ENCODE peak calls at places on chromosome 22, in four cellular contexts. One of them, this sample, is unnamed.

GRCh38 chr22:37018815-37019308 is 385 bp downstream of the TST start:
- DNase-seq in GM13976: no peak
- DNase-seq in tibial artery: peak
- DNase-seq in esophagus squamous epithelium: no peak
- DNase-seq in this sample: peak

GRCh38 chr22:49547751-49548239 is 279.9 kb downstream of the BRD1 start:
- DNase-seq in tibial artery: peak
- DNase-seq in esophagus squamous epithelium: no peak
- DNase-seq in GM13976: no peak
- DNase-seq in this sample: peak

GRCh38 chr22:18076060-18076497 is 1.7 kb upstream of the PEX26 start:
- DNase-seq in GM13976: peak
- DNase-seq in esophagus squamous epithelium: no peak
- DNase-seq in tibial artery: peak
- DNase-seq in this sample: no peak

GRCh38 chr22:38338772-38339379 is 21.6 kb upstream of the CSNK1E start:
- DNase-seq in tibial artery: peak
- DNase-seq in GM13976: no peak
- DNase-seq in esophagus squamous epithelium: no peak
- DNase-seq in this sample: no peak

GRCh38 chr22:17056807-17057206 is 28.0 kb upstream of the IL17RA start:
- DNase-seq in tibial artery: no peak
- DNase-seq in GM13976: no peak
- DNase-seq in esophagus squamous epithelium: no peak
- DNase-seq in this sample: no peak

GRCh38 chr22:39974065-39974464 is 13.9 kb downstream of the TMA7B start:
- DNase-seq in GM13976: no peak
- DNase-seq in esophagus squamous epithelium: no peak
- DNase-seq in tibial artery: no peak
- DNase-seq in this sample: no peak

GRCh38 chr22:29309332-29310064 is 3.0 kb downstream of the GAS2L1 start:
- DNase-seq in esophagus squamous epithelium: no peak
- DNase-seq in tibial artery: peak
- DNase-seq in GM13976: peak
- DNase-seq in this sample: peak

GRCh38 chr22:37544955-37545702 is 15.2 kb upstream of the CDC42EP1 start:
- DNase-seq in esophagus squamous epithelium: no peak
- DNase-seq in tibial artery: peak
- DNase-seq in GM13976: peak
- DNase-seq in this sample: no peak

GRCh38 chr22:19874307-19875060 is 19.8 kb upstream of the GNB1L start:
- DNase-seq in tibial artery: peak
- DNase-seq in esophagus squamous epithelium: no peak
- DNase-seq in GM13976: no peak
- DNase-seq in this sample: peak

GRCh38 chr22:42648368-42649260 is 578 bp downstream of the CYB5R3 start:
- DNase-seq in esophagus squamous epithelium: no peak
- DNase-seq in tibial artery: peak
- DNase-seq in GM13976: peak
- DNase-seq in this sample: no peak

GRCh38 chr22:47060718-47061117 is 298.3 kb downstream of the TBC1D22A start:
- DNase-seq in esophagus squamous epithelium: no peak
- DNase-seq in GM13976: no peak
- DNase-seq in tibial artery: no peak
- DNase-seq in this sample: no peak

GRCh38 chr22:39382410-39382809 is 17.2 kb upstream of the TAB1 start:
- DNase-seq in GM13976: peak
- DNase-seq in esophagus squamous epithelium: no peak
- DNase-seq in tibial artery: no peak
- DNase-seq in this sample: no peak

GRCh38 chr22:17888855-17889254 is 114.6 kb upstream of the BID start:
- DNase-seq in tibial artery: no peak
- DNase-seq in GM13976: no peak
- DNase-seq in esophagus squamous epithelium: no peak
- DNase-seq in this sample: no peak

GRCh38 chr22:27670701-27671412 is 130.7 kb downstream of the MN1 start:
- DNase-seq in tibial artery: no peak
- DNase-seq in GM13976: no peak
- DNase-seq in esophagus squamous epithelium: no peak
- DNase-seq in this sample: peak

GRCh38 chr22:49780281-49780991 is 47.2 kb downstream of the BRD1 start:
- DNase-seq in tibial artery: no peak
- DNase-seq in esophagus squamous epithelium: no peak
- DNase-seq in GM13976: no peak
- DNase-seq in this sample: no peak

GRCh38 chr22:19182472-19183157 is 4.1 kb upstream of the SLC25A1 start:
- DNase-seq in esophagus squamous epithelium: no peak
- DNase-seq in GM13976: no peak
- DNase-seq in tibial artery: no peak
- DNase-seq in this sample: no peak

GRCh38 chr22:48822278-48823233 is 1005.1 kb downstream of the BRD1 start:
- DNase-seq in esophagus squamous epithelium: no peak
- DNase-seq in GM13976: no peak
- DNase-seq in tibial artery: peak
- DNase-seq in this sample: no peak

GRCh38 chr22:28424427-28425080 is 255.1 kb downstream of the TTC28 start:
- DNase-seq in GM13976: no peak
- DNase-seq in tibial artery: no peak
- DNase-seq in esophagus squamous epithelium: no peak
- DNase-seq in this sample: no peak

GRCh38 chr22:19962246-19962908 is 20.8 kb upstream of the TXNRD2 start:
- DNase-seq in esophagus squamous epithelium: no peak
- DNase-seq in tibial artery: peak
- DNase-seq in GM13976: peak
- DNase-seq in this sample: peak

GRCh38 chr22:19782533-19782932 is 22.0 kb downstream of the TBX1 start:
- DNase-seq in GM13976: no peak
- DNase-seq in esophagus squamous epithelium: no peak
- DNase-seq in tibial artery: no peak
- DNase-seq in this sample: no peak

GRCh38 chr22:24592144-24592845 is 578 bp downstream of the LRRC75B start:
- DNase-seq in GM13976: peak
- DNase-seq in esophagus squamous epithelium: no peak
- DNase-seq in tibial artery: no peak
- DNase-seq in this sample: peak

GRCh38 chr22:26889794-26890193 is 232.4 kb downstream of the MIAT start:
- DNase-seq in GM13976: no peak
- DNase-seq in tibial artery: no peak
- DNase-seq in esophagus squamous epithelium: no peak
- DNase-seq in this sample: no peak

GRCh38 chr22:37230673-37231405 is 13.2 kb downstream of the RAC2 start:
- DNase-seq in GM13976: peak
- DNase-seq in esophagus squamous epithelium: no peak
- DNase-seq in tibial artery: peak
- DNase-seq in this sample: no peak

GRCh38 chr22:18078329-18079041 is 695 bp downstream of the PEX26 start:
- DNase-seq in GM13976: peak
- DNase-seq in tibial artery: no peak
- DNase-seq in esophagus squamous epithelium: no peak
- DNase-seq in this sample: no peak

GRCh38 chr22:40739723-40740122 is 60.4 kb downstream of the MCHR1 start:
- DNase-seq in GM13976: no peak
- DNase-seq in tibial artery: no peak
- DNase-seq in esophagus squamous epithelium: no peak
- DNase-seq in this sample: no peak

GRCh38 chr22:23913306-23913660 is 19.1 kb downstream of the MIF start:
- DNase-seq in esophagus squamous epithelium: no peak
- DNase-seq in GM13976: peak
- DNase-seq in tibial artery: no peak
- DNase-seq in this sample: no peak

GRCh38 chr22:27241430-27242110 is 560.0 kb downstream of the MN1 start:
- DNase-seq in GM13976: no peak
- DNase-seq in esophagus squamous epithelium: no peak
- DNase-seq in tibial artery: peak
- DNase-seq in this sample: no peak

GRCh38 chr22:33210129-33210784 is 152.1 kb upstream of the SYN3 start:
- DNase-seq in GM13976: peak
- DNase-seq in tibial artery: no peak
- DNase-seq in esophagus squamous epithelium: no peak
- DNase-seq in this sample: no peak

GRCh38 chr22:25628494-25628893 is 64.0 kb downstream of the GRK3 start:
- DNase-seq in esophagus squamous epithelium: no peak
- DNase-seq in tibial artery: no peak
- DNase-seq in GM13976: no peak
- DNase-seq in this sample: no peak

GRCh38 chr22:33385611-33386010 is 327.4 kb upstream of the SYN3 start:
- DNase-seq in tibial artery: no peak
- DNase-seq in GM13976: no peak
- DNase-seq in esophagus squamous epithelium: no peak
- DNase-seq in this sample: no peak

GRCh38 chr22:48700566-48701295 is 1126.9 kb downstream of the BRD1 start:
- DNase-seq in tibial artery: no peak
- DNase-seq in esophagus squamous epithelium: no peak
- DNase-seq in GM13976: no peak
- DNase-seq in this sample: peak

DNA sequence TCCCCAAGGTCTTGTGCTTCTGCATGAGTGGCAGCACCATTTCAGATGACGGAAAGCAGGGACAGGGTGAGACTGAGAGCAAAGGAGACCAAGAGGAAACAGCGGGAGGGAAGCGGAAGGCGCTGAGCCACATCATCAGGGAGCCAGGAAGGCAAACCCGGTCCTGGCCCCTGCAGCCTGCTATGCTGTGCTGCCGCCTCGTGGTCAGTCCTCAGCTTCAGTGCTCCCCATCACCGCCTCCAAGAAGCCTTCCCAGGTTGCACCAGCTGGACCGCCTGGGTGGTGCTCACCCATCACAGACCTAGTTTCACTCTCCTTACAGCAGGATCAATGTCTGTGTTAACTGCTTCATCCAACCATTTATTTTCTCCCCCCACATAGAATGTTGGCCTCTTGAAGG is 73.0 kb upstream of the PHF21B start:
- DNase-seq in esophagus squamous epithelium: no peak
- DNase-seq in GM13976: peak
- DNase-seq in tibial artery: no peak
- DNase-seq in this sample: no peak
- TF ChIP-seq CTCF in esophagus squamous epithelium: no peak
- TF ChIP-seq CTCF in GM13976: peak
- TF ChIP-seq CTCF in tibial artery: no peak
- TF ChIP-seq CTCF in this sample: no peak

DNA sequence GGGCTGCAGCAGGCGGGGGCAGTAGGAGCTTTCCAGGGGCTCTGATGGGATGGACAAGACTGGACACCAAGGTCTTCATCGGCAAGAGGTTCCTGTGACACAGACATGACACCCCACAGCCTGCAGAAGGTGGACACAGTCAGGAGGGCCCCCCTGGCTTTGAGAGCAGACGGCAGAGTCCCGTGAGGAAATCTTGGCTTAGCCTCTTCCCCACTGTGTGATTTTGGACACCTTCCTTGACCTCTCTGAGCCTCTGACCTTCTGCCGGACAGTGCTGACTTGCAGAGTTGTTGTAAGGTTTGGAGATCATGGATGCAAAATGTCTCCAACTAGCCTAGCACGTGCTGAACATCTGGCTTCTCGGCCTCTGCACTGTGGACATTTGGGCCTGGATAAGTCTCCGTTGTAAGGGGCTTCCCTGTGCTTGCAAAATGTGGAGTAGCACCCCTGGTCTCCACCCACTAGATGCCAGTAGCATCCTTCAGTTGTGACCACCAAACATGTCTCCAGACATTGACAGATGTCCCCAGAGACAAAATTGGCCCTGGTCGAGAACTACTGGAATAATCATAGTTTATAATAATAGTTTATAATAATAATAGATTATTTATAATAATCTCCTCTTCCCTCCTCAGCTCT is 54.6 kb downstream of the MCM5 start:
- DNase-seq in esophagus squamous epithelium: no peak
- DNase-seq in tibial artery: no peak
- DNase-seq in GM13976: no peak
- DNase-seq in this sample: no peak
- TF ChIP-seq CTCF in esophagus squamous epithelium: no peak
- TF ChIP-seq CTCF in tibial artery: peak
- TF ChIP-seq CTCF in GM13976: no peak
- TF ChIP-seq CTCF in this sample: peak

DNA sequence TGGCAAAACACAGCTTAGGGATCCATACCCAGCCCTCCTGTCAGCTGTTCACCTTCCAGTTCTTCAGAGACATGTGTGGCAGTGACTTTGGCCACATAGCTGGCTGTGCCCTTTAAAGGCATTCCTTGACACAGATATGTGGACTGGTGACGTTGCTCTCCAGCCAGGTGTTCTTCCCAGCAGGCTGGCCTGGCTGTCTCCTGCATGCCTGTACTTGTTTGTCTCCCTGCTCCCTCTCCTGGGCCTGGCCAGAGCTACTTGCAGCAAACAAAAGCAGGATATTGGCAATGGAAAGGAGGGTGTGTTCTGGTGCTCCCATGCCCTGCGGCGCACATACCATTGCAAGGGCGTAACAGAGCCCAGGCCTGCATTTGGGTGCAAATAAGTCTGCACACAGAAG is 38.3 kb downstream of the PIK3IP1 start:
- DNase-seq in tibial artery: no peak
- DNase-seq in esophagus squamous epithelium: no peak
- DNase-seq in GM13976: no peak
- DNase-seq in this sample: no peak
- TF ChIP-seq CTCF in tibial artery: no peak
- TF ChIP-seq CTCF in esophagus squamous epithelium: no peak
- TF ChIP-seq CTCF in GM13976: no peak
- TF ChIP-seq CTCF in this sample: no peak

GRCh38 chr22:45343143-45343542 is 33.4 kb downstream of the FAM118A start:
- DNase-seq in tibial artery: no peak
- DNase-seq in esophagus squamous epithelium: no peak
- DNase-seq in GM13976: no peak
- DNase-seq in this sample: no peak

GRCh38 chr22:45341503-45341902 is 31.8 kb downstream of the FAM118A start:
- DNase-seq in GM13976: no peak
- DNase-seq in esophagus squamous epithelium: no peak
- DNase-seq in tibial artery: no peak
- DNase-seq in this sample: no peak

GRCh38 chr22:45340323-45340722 is 30.6 kb downstream of the FAM118A start:
- DNase-seq in GM13976: no peak
- DNase-seq in esophagus squamous epithelium: no peak
- DNase-seq in tibial artery: no peak
- DNase-seq in this sample: no peak

GRCh38 chr22:45338795-45339194 is 29.1 kb downstream of the FAM118A start:
- DNase-seq in GM13976: no peak
- DNase-seq in esophagus squamous epithelium: no peak
- DNase-seq in tibial artery: no peak
- DNase-seq in this sample: no peak

DNA sequence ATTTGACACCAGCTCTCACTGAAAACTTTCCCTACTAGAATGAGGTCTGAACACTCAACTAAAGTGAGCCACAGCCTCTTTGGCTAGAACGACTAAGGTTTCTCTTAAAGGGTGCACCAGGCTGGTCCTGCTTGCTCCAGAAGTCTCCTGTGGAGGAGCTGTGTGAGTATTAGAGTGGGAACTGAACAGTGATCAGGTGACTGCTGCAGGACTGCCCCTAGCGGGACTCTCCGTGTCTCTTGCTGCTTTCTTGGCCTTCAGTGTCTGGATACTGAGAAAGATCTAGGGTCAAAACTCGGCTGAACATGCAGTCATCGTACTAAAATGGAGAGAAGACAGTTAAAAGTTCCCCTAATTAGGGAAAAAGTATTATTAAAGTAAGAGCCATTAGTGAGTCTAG is 34.6 kb downstream of the FAM118A start:
- DNase-seq in esophagus squamous epithelium: no peak
- DNase-seq in GM13976: no peak
- DNase-seq in tibial artery: no peak
- DNase-seq in this sample: no peak
- TF ChIP-seq CTCF in esophagus squamous epithelium: no peak
- TF ChIP-seq CTCF in GM13976: no peak
- TF ChIP-seq CTCF in tibial artery: no peak
- TF ChIP-seq CTCF in this sample: no peak

This sample was measured in dorsolateral prefrontal cortex.